ENCODE peak calls at places on chromosomes 4 and X, in seven cellular contexts. S, U, Z, I, P, V and B are unnamed samples.

GRCh38 chr4:6926681-6927478 is 17.3 kb downstream of the TBC1D14 start:
- DNase-seq in S (no peak), U (no peak), Z (no peak), I (no peak), P (peak), V (no peak), B (no peak)

GRCh38 chr4:87839309-87839946 is 6.7 kb downstream of the MEPE start:
- DNase-seq in S (no peak), U (no peak), Z (no peak), I (no peak), P (no peak), V (peak), B (no peak)

GRCh38 chr4:6324999-6325790 is 55.5 kb downstream of the WFS1 start:
- DNase-seq in S (peak), U (peak), Z (peak), I (no peak), P (no peak), V (no peak), B (no peak)

GRCh38 chrX:29490606-29491005 is 724.8 kb upstream of the MAGEB2 start:
- DNase-seq in S (no peak), U (no peak), Z (no peak), I (no peak), P (no peak), V (no peak), B (no peak)

GRCh38 chr4:18033111-18034085 is 11.8 kb upstream of the LCORL start:
- DNase-seq in S (no peak), U (no peak), Z (no peak), I (no peak), P (no peak), V (no peak), B (no peak)

GRCh38 chrX:123422875-123423274 is 238.8 kb downstream of the GRIA3 start:
- DNase-seq in S (peak), U (no peak), Z (no peak), I (no peak), P (no peak), V (peak), B (no peak)

GRCh38 chrX:22141061-22141460 is 108.9 kb downstream of the PHEX start:
- DNase-seq in S (no peak), U (no peak), Z (no peak), I (no peak), P (no peak), V (no peak), B (no peak)

GRCh38 chrX:12013220-12013619 is 125.1 kb upstream of the FRMPD4 start:
- DNase-seq in S (peak), U (no peak), Z (no peak), I (no peak), P (no peak), V (peak), B (peak)